ENCODE peak calls at places on chromosomes 11 and 22, in nine cellular contexts. One of them, this sample, is unnamed.

GRCh38 chr11:93133710-93134109 is 64.1 kb downstream of the SLC36A4 start:
- DNase-seq in AG04450: peak
- DNase-seq in AG04449: peak
- DNase-seq in kidney: no peak
- DNase-seq in Peyer's patch: no peak
- DNase-seq in ovary: no peak
- DNase-seq in brain microvascular endothelial cell: peak
- DNase-seq in GM12865: no peak
- DNase-seq in fibroblast of lung: peak
- DNase-seq in this sample: no peak

GRCh38 chr11:105022527-105022926 is 441 bp downstream of the CASP5 start:
- DNase-seq in Peyer's patch: no peak
- DNase-seq in brain microvascular endothelial cell: no peak
- DNase-seq in fibroblast of lung: no peak
- DNase-seq in AG04450: no peak
- DNase-seq in kidney: no peak
- DNase-seq in GM12865: no peak
- DNase-seq in ovary: no peak
- DNase-seq in AG04449: no peak
- DNase-seq in this sample: no peak

GRCh38 chr11:942853-943252 is 17.2 kb downstream of the AP2A2 start:
- DNase-seq in Peyer's patch: no peak
- DNase-seq in fibroblast of lung: peak
- DNase-seq in AG04450: no peak
- DNase-seq in kidney: no peak
- DNase-seq in brain microvascular endothelial cell: peak
- DNase-seq in AG04449: no peak
- DNase-seq in GM12865: no peak
- DNase-seq in ovary: no peak
- DNase-seq in this sample: no peak

GRCh38 chr22:22884010-22884887 is 3.4 kb upstream of the IGLL5 start:
- DNase-seq in AG04450: no peak
- DNase-seq in brain microvascular endothelial cell: peak
- DNase-seq in ovary: no peak
- DNase-seq in Peyer's patch: peak
- DNase-seq in AG04449: no peak
- DNase-seq in GM12865: peak
- DNase-seq in kidney: peak
- DNase-seq in fibroblast of lung: peak
- DNase-seq in this sample: no peak

GRCh38 chr11:18768472-18768901 is 23.1 kb downstream of the PTPN5 start:
- DNase-seq in kidney: peak
- DNase-seq in AG04450: no peak
- DNase-seq in ovary: no peak
- DNase-seq in Peyer's patch: no peak
- DNase-seq in AG04449: no peak
- DNase-seq in fibroblast of lung: no peak
- DNase-seq in brain microvascular endothelial cell: no peak
- DNase-seq in GM12865: peak
- DNase-seq in this sample: no peak

GRCh38 chr11:95925011-95925410 is 1.1 kb upstream of the MTMR2 start:
- DNase-seq in Peyer's patch: no peak
- DNase-seq in ovary: no peak
- DNase-seq in AG04449: no peak
- DNase-seq in fibroblast of lung: peak
- DNase-seq in brain microvascular endothelial cell: no peak
- DNase-seq in kidney: no peak
- DNase-seq in AG04450: no peak
- DNase-seq in GM12865: no peak
- DNase-seq in this sample: no peak

GRCh38 chr11:106457727-106458126 is 380.3 kb downstream of the AASDHPPT start:
- DNase-seq in fibroblast of lung: peak
- DNase-seq in Peyer's patch: no peak
- DNase-seq in GM12865: no peak
- DNase-seq in kidney: no peak
- DNase-seq in ovary: no peak
- DNase-seq in AG04450: peak
- DNase-seq in AG04449: no peak
- DNase-seq in brain microvascular endothelial cell: peak
- DNase-seq in this sample: no peak

GRCh38 chr11:3831378-3832239 is 9.2 kb downstream of the RHOG start:
- DNase-seq in GM12865: no peak
- DNase-seq in ovary: no peak
- DNase-seq in AG04450: no peak
- DNase-seq in kidney: no peak
- DNase-seq in Peyer's patch: no peak
- DNase-seq in fibroblast of lung: no peak
- DNase-seq in AG04449: no peak
- DNase-seq in brain microvascular endothelial cell: no peak
- DNase-seq in this sample: no peak

GRCh38 chr11:45848654-45849081 is 1.4 kb downstream of the CRY2 start:
- DNase-seq in Peyer's patch: no peak
- DNase-seq in brain microvascular endothelial cell: no peak
- DNase-seq in fibroblast of lung: no peak
- DNase-seq in AG04450: no peak
- DNase-seq in GM12865: no peak
- DNase-seq in AG04449: no peak
- DNase-seq in kidney: no peak
- DNase-seq in ovary: no peak
- DNase-seq in this sample: no peak

GRCh38 chr11:102111011-102111786 is 952 bp downstream of the YAP1 start:
- DNase-seq in Peyer's patch: peak
- DNase-seq in brain microvascular endothelial cell: peak
- DNase-seq in kidney: peak
- DNase-seq in AG04449: no peak
- DNase-seq in fibroblast of lung: peak
- DNase-seq in AG04450: no peak
- DNase-seq in GM12865: peak
- DNase-seq in ovary: peak
- DNase-seq in this sample: peak

GRCh38 chr11:81870815-81871214 is 862.8 kb downstream of the FAM181B start:
- DNase-seq in kidney: no peak
- DNase-seq in AG04449: no peak
- DNase-seq in ovary: no peak
- DNase-seq in AG04450: no peak
- DNase-seq in Peyer's patch: no peak
- DNase-seq in brain microvascular endothelial cell: no peak
- DNase-seq in GM12865: no peak
- DNase-seq in fibroblast of lung: no peak
- DNase-seq in this sample: no peak

GRCh38 chr11:81874627-81875026 is 859.0 kb downstream of the FAM181B start:
- DNase-seq in ovary: no peak
- DNase-seq in Peyer's patch: no peak
- DNase-seq in fibroblast of lung: no peak
- DNase-seq in brain microvascular endothelial cell: no peak
- DNase-seq in AG04450: no peak
- DNase-seq in GM12865: peak
- DNase-seq in kidney: no peak
- DNase-seq in AG04449: no peak
- DNase-seq in this sample: no peak

GRCh38 chr11:81870066-81870412 is 863.6 kb downstream of the FAM181B start:
- DNase-seq in AG04450: no peak
- DNase-seq in AG04449: no peak
- DNase-seq in Peyer's patch: no peak
- DNase-seq in ovary: no peak
- DNase-seq in fibroblast of lung: no peak
- DNase-seq in kidney: no peak
- DNase-seq in brain microvascular endothelial cell: no peak
- DNase-seq in GM12865: no peak
- DNase-seq in this sample: no peak

DNA sequence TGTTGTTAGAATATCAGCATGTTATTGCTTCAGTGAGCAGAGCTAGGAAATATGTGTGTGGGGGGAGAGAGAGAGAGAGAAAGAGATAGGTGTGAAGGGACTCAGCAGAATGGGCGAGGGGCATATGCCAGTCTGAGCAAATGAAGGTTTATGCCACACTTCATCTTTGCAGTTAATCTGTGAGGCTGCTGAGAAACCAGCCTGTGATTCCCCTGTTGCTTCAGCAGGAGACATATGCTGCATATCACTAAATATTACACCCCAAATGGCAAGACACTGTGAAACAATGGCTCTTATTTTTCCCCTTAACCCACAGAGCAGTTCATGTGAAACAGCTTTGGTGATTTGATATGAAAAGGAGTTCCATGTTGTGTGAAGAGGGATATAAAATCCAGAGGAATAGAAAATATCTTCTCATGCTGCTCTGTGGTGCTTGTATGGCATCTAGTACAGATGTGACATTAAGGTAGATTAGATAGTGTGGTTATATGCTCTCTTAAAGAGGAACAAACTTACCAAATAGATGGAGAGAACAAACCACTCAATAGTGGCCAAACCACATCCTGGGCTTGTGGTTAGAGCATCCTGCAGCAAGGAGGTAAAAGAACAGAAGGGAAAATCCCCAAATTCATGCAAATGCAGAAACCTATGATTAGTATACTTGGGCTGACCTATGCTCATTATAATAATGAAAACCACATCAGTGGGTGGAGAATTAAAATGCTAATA is 864.2 kb downstream of the FAM181B start:
- DNase-seq in AG04449: no peak
- DNase-seq in brain microvascular endothelial cell: peak
- DNase-seq in GM12865: peak
- DNase-seq in AG04450: no peak
- DNase-seq in kidney: no peak
- DNase-seq in Peyer's patch: peak
- DNase-seq in ovary: no peak
- DNase-seq in fibroblast of lung: peak
- DNase-seq in this sample: no peak
- TF ChIP-seq CTCF in AG04449: no peak
- TF ChIP-seq CTCF in brain microvascular endothelial cell: no peak
- TF ChIP-seq CTCF in GM12865: no peak
- TF ChIP-seq CTCF in AG04450: no peak
- TF ChIP-seq CTCF in kidney: no peak
- TF ChIP-seq CTCF in Peyer's patch: no peak
- TF ChIP-seq CTCF in ovary: no peak
- TF ChIP-seq CTCF in fibroblast of lung: no peak
- TF ChIP-seq CTCF in this sample: no peak

GRCh38 chr11:75022759-75023396 is 34.1 kb downstream of the NEU3 start:
- DNase-seq in kidney: peak
- DNase-seq in AG04450: peak
- DNase-seq in GM12865: peak
- DNase-seq in fibroblast of lung: peak
- DNase-seq in Peyer's patch: peak
- DNase-seq in AG04449: peak
- DNase-seq in ovary: peak
- DNase-seq in brain microvascular endothelial cell: peak
- DNase-seq in this sample: peak
- H3K4me3 ChIP-seq in kidney: no peak
- H3K4me3 ChIP-seq in AG04450: no peak
- H3K4me3 ChIP-seq in GM12865: no peak
- H3K4me3 ChIP-seq in fibroblast of lung: no peak
- H3K4me3 ChIP-seq in Peyer's patch: no peak
- H3K4me3 ChIP-seq in AG04449: no peak
- H3K4me3 ChIP-seq in ovary: no peak
- H3K4me3 ChIP-seq in brain microvascular endothelial cell: no peak
- H3K4me3 ChIP-seq in this sample: no peak

DNA sequence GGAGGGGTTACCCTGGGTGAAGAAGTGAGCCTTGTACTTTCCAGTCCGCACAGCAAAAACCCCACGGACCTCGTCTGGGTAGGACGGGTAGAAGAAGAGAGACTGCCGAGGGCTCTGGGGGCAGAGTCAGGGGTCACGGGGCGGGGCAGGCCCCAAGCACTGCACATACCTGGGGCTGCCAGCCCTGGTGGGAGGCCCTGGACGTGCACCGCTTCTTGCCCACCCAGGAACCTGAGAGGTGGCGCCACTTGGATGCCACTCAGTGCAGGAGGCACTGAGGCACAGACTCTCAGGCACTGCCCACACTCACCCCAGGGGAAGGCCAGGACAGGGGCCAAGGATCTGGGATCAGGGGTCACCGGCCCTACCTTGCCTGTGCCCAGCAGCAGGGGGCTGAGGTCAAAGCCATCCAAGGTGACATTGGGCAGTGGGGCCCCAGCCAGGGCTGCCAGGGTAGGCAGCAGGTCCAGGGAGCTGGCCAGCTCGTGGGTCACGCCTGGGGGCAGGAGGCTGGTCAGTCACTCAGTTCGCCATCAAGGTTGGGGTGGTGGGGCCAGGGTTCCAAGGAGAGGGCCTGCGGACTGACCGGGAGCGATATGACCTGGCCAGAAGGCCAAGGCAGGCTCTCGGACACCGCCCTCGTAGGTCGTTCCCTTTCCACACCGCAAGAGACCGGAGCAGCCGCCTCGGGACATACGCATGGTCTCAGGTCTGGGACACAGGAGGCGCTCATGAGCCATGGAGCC is 2.2 kb downstream of the ARSA start:
- DNase-seq in ovary: no peak
- DNase-seq in AG04450: no peak
- DNase-seq in GM12865: no peak
- DNase-seq in AG04449: no peak
- DNase-seq in fibroblast of lung: no peak
- DNase-seq in Peyer's patch: no peak
- DNase-seq in kidney: peak
- DNase-seq in brain microvascular endothelial cell: no peak
- DNase-seq in this sample: no peak
- TF ChIP-seq CTCF in ovary: no peak
- TF ChIP-seq CTCF in AG04450: no peak
- TF ChIP-seq CTCF in GM12865: no peak
- TF ChIP-seq CTCF in AG04449: no peak
- TF ChIP-seq CTCF in fibroblast of lung: peak
- TF ChIP-seq CTCF in Peyer's patch: no peak
- TF ChIP-seq CTCF in kidney: no peak
- TF ChIP-seq CTCF in brain microvascular endothelial cell: peak
- TF ChIP-seq CTCF in this sample: peak

GRCh38 chr11:57499983-57500461 is 15.5 kb downstream of the SLC43A1 start:
- DNase-seq in AG04449: no peak
- DNase-seq in brain microvascular endothelial cell: no peak
- DNase-seq in fibroblast of lung: no peak
- DNase-seq in Peyer's patch: no peak
- DNase-seq in ovary: no peak
- DNase-seq in AG04450: no peak
- DNase-seq in kidney: no peak
- DNase-seq in GM12865: no peak
- DNase-seq in this sample: no peak

GRCh38 chr11:57497303-57498247 is 17.9 kb downstream of the SLC43A1 start:
- DNase-seq in Peyer's patch: no peak
- DNase-seq in brain microvascular endothelial cell: no peak
- DNase-seq in kidney: no peak
- DNase-seq in AG04449: no peak
- DNase-seq in ovary: no peak
- DNase-seq in AG04450: no peak
- DNase-seq in fibroblast of lung: no peak
- DNase-seq in GM12865: no peak
- DNase-seq in this sample: no peak

GRCh38 chr11:57499413-57499982 is 16.0 kb downstream of the SLC43A1 start:
- DNase-seq in Peyer's patch: peak
- DNase-seq in GM12865: peak
- DNase-seq in AG04450: peak
- DNase-seq in brain microvascular endothelial cell: peak
- DNase-seq in AG04449: no peak
- DNase-seq in kidney: peak
- DNase-seq in ovary: peak
- DNase-seq in fibroblast of lung: peak
- DNase-seq in this sample: peak

GRCh38 chr11:57500526-57500925 is 15.0 kb downstream of the SLC43A1 start:
- DNase-seq in brain microvascular endothelial cell: no peak
- DNase-seq in ovary: peak
- DNase-seq in kidney: no peak
- DNase-seq in fibroblast of lung: no peak
- DNase-seq in AG04449: no peak
- DNase-seq in Peyer's patch: no peak
- DNase-seq in GM12865: no peak
- DNase-seq in AG04450: no peak
- DNase-seq in this sample: no peak

GRCh38 chr11:57498540-57498939 is 17.0 kb downstream of the SLC43A1 start:
- DNase-seq in kidney: no peak
- DNase-seq in GM12865: no peak
- DNase-seq in AG04449: no peak
- DNase-seq in brain microvascular endothelial cell: no peak
- DNase-seq in ovary: no peak
- DNase-seq in fibroblast of lung: no peak
- DNase-seq in AG04450: no peak
- DNase-seq in Peyer's patch: no peak
- DNase-seq in this sample: no peak
- H3K4me3 ChIP-seq in kidney: no peak
- H3K4me3 ChIP-seq in GM12865: no peak
- H3K4me3 ChIP-seq in AG04449: no peak
- H3K4me3 ChIP-seq in brain microvascular endothelial cell: no peak
- H3K4me3 ChIP-seq in ovary: no peak
- H3K4me3 ChIP-seq in fibroblast of lung: no peak
- H3K4me3 ChIP-seq in AG04450: no peak
- H3K4me3 ChIP-seq in Peyer's patch: no peak
- H3K4me3 ChIP-seq in this sample: no peak

This sample was measured in retinal pigment epithelial cell.